ENCODE peak calls at places on chromosomes 13 and 19, in six cellular contexts. One of them, this sample, is unnamed.

GRCh38 chr13:36028359-36028758 is 102.8 kb downstream of the DCLK1 start:
- DNase-seq in tibial nerve: no peak
- DNase-seq in GM13977: no peak
- DNase-seq in fibroblast of lung: peak
- DNase-seq in fibroblast of mammary gland: no peak
- DNase-seq in mesothelial cell of epicardium: no peak
- DNase-seq in this sample: no peak

GRCh38 chr13:24161010-24161775 is 673 bp downstream of the SPATA13 start:
- DNase-seq in mesothelial cell of epicardium: peak
- DNase-seq in tibial nerve: no peak
- DNase-seq in fibroblast of lung: peak
- DNase-seq in GM13977: peak
- DNase-seq in fibroblast of mammary gland: no peak
- DNase-seq in this sample: peak

GRCh38 chr19:50898018-50898417 is 13.2 kb downstream of the KLK4 start:
- DNase-seq in GM13977: no peak
- DNase-seq in mesothelial cell of epicardium: no peak
- DNase-seq in fibroblast of lung: no peak
- DNase-seq in fibroblast of mammary gland: no peak
- DNase-seq in tibial nerve: no peak
- DNase-seq in this sample: no peak

GRCh38 chr13:28179974-28180373 is 41.6 kb downstream of the PAN3 start:
- DNase-seq in GM13977: no peak
- DNase-seq in fibroblast of lung: no peak
- DNase-seq in mesothelial cell of epicardium: no peak
- DNase-seq in fibroblast of mammary gland: peak
- DNase-seq in tibial nerve: no peak
- DNase-seq in this sample: no peak

GRCh38 chr19:4295972-4296771 is 6.0 kb downstream of the TMIGD2 start:
- DNase-seq in mesothelial cell of epicardium: no peak
- DNase-seq in fibroblast of lung: peak
- DNase-seq in fibroblast of mammary gland: no peak
- DNase-seq in GM13977: no peak
- DNase-seq in tibial nerve: no peak
- DNase-seq in this sample: no peak

GRCh38 chr19:39379865-39380399 is 11.0 kb downstream of the PAF1 start:
- DNase-seq in fibroblast of lung: no peak
- DNase-seq in GM13977: no peak
- DNase-seq in tibial nerve: no peak
- DNase-seq in mesothelial cell of epicardium: no peak
- DNase-seq in fibroblast of mammary gland: no peak
- DNase-seq in this sample: no peak

GRCh38 chr13:73891805-73892204 is 242.4 kb downstream of the KLF12 start:
- DNase-seq in mesothelial cell of epicardium: no peak
- DNase-seq in fibroblast of lung: no peak
- DNase-seq in GM13977: no peak
- DNase-seq in fibroblast of mammary gland: no peak
- DNase-seq in tibial nerve: no peak
- DNase-seq in this sample: no peak

GRCh38 chr19:58563034-58563573 is 4.7 kb upstream of the UBE2M start:
- DNase-seq in GM13977: peak
- DNase-seq in tibial nerve: no peak
- DNase-seq in fibroblast of lung: no peak
- DNase-seq in mesothelial cell of epicardium: no peak
- DNase-seq in fibroblast of mammary gland: no peak
- DNase-seq in this sample: peak

GRCh38 chr13:43484432-43485225 is 302.1 kb downstream of the ENOX1 start:
- DNase-seq in GM13977: no peak
- DNase-seq in mesothelial cell of epicardium: no peak
- DNase-seq in fibroblast of lung: no peak
- DNase-seq in fibroblast of mammary gland: peak
- DNase-seq in tibial nerve: peak
- DNase-seq in this sample: no peak

GRCh38 chr13:35086667-35087066 is 144.6 kb downstream of the NBEA start:
- DNase-seq in GM13977: no peak
- DNase-seq in tibial nerve: no peak
- DNase-seq in fibroblast of lung: peak
- DNase-seq in fibroblast of mammary gland: peak
- DNase-seq in mesothelial cell of epicardium: no peak
- DNase-seq in this sample: no peak

GRCh38 chr19:34201133-34201532 is 28.8 kb downstream of the LSM14A start:
- DNase-seq in GM13977: no peak
- DNase-seq in fibroblast of lung: no peak
- DNase-seq in tibial nerve: no peak
- DNase-seq in fibroblast of mammary gland: no peak
- DNase-seq in mesothelial cell of epicardium: no peak
- DNase-seq in this sample: no peak

GRCh38 chr19:604355-604754 is 14.7 kb downstream of the HCN2 start:
- DNase-seq in tibial nerve: no peak
- DNase-seq in mesothelial cell of epicardium: no peak
- DNase-seq in fibroblast of mammary gland: no peak
- DNase-seq in GM13977: no peak
- DNase-seq in fibroblast of lung: no peak
- DNase-seq in this sample: peak

GRCh38 chr19:45800009-45800553 is 7.4 kb upstream of the DMWD start:
- DNase-seq in GM13977: no peak
- DNase-seq in fibroblast of mammary gland: peak
- DNase-seq in fibroblast of lung: peak
- DNase-seq in tibial nerve: no peak
- DNase-seq in mesothelial cell of epicardium: no peak
- DNase-seq in this sample: no peak

GRCh38 chr19:43723588-43723987 is 7.7 kb downstream of the IRGC start:
- DNase-seq in mesothelial cell of epicardium: no peak
- DNase-seq in fibroblast of mammary gland: peak
- DNase-seq in fibroblast of lung: no peak
- DNase-seq in GM13977: no peak
- DNase-seq in tibial nerve: no peak
- DNase-seq in this sample: no peak

GRCh38 chr13:110113284-110113764 is 193.6 kb downstream of the COL4A1 start:
- DNase-seq in fibroblast of lung: peak
- DNase-seq in tibial nerve: no peak
- DNase-seq in fibroblast of mammary gland: peak
- DNase-seq in GM13977: no peak
- DNase-seq in mesothelial cell of epicardium: no peak
- DNase-seq in this sample: no peak

GRCh38 chr13:23928985-23929384 is 31.7 kb upstream of the C1QTNF9B start:
- DNase-seq in mesothelial cell of epicardium: no peak
- DNase-seq in fibroblast of lung: peak
- DNase-seq in GM13977: no peak
- DNase-seq in tibial nerve: no peak
- DNase-seq in fibroblast of mammary gland: peak
- DNase-seq in this sample: no peak

GRCh38 chr19:16894080-16894479 is 5.3 kb downstream of the F2RL3 start:
- DNase-seq in GM13977: no peak
- DNase-seq in mesothelial cell of epicardium: no peak
- DNase-seq in fibroblast of lung: no peak
- DNase-seq in tibial nerve: no peak
- DNase-seq in fibroblast of mammary gland: no peak
- DNase-seq in this sample: no peak

DNA sequence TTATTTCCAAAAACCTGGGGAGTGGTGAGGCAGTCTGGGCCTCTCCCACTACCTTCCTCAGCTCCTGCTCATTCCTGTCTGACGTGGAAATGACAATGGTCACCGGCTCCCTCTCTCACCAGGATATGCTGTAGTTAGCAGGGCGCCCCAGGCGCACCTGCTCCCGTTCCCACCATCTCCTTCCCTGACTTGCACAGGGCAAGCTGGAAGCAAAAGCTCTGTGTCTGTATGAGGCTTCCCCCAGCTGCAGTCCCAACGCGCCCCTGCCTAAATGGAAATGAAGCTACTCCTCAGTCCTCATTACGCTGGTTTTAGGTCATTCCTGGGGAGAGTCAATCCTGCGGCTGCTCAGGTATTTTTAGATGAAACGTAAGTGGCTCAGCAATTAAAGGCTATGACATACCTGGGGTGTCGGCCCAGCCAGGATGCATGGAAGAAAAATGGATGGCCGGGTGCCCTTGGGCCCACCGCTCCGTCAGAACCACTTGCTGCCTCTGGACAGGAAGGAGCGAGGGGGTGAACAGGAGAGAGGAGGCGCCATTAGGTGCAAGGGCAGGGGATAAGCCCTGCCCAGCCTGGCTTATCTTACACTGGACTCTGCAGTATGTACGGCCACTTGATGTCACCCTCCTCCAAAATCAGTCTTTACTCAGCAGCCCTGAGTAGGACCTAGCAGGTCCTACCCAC is 32.4 kb downstream of the DHRS12 start:
- DNase-seq in fibroblast of mammary gland: no peak
- DNase-seq in fibroblast of lung: no peak
- DNase-seq in mesothelial cell of epicardium: no peak
- DNase-seq in tibial nerve: no peak
- DNase-seq in GM13977: no peak
- DNase-seq in this sample: no peak
- TF ChIP-seq CTCF in fibroblast of mammary gland: no peak
- TF ChIP-seq CTCF in fibroblast of lung: no peak
- TF ChIP-seq CTCF in mesothelial cell of epicardium: no peak
- TF ChIP-seq CTCF in tibial nerve: no peak
- TF ChIP-seq CTCF in GM13977: no peak
- TF ChIP-seq CTCF in this sample: no peak

GRCh38 chr19:1825909-1826556 is 14.0 kb upstream of the ATP8B3 start:
- DNase-seq in GM13977: peak
- DNase-seq in fibroblast of lung: peak
- DNase-seq in fibroblast of mammary gland: peak
- DNase-seq in tibial nerve: peak
- DNase-seq in mesothelial cell of epicardium: peak
- DNase-seq in this sample: peak
- TF ChIP-seq CTCF in GM13977: peak
- TF ChIP-seq CTCF in fibroblast of lung: peak
- TF ChIP-seq CTCF in fibroblast of mammary gland: peak
- TF ChIP-seq CTCF in tibial nerve: peak
- TF ChIP-seq CTCF in mesothelial cell of epicardium: peak
- TF ChIP-seq CTCF in this sample: peak

DNA sequence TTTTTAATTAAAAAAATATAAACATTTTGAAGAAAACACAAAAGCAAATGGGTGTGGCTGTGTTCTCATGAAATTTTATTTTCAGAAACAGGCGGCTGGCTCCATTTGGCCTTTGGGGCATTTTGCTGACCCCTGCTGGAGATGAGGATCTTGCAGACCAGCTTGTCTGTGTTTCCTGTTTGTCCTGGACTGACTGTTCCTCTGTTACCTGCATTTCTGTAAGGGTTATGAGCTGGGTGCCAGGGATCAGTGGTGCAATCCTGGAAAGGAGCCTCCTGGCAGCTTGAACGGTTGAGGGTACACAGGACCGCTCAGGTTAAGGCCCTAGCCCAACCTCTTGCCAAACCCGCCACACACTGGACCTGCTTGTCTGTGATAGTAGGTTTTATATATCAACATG is 49.9 kb downstream of the ZNF787 start:
- DNase-seq in tibial nerve: no peak
- DNase-seq in mesothelial cell of epicardium: no peak
- DNase-seq in fibroblast of mammary gland: no peak
- DNase-seq in GM13977: no peak
- DNase-seq in fibroblast of lung: no peak
- DNase-seq in this sample: peak
- TF ChIP-seq CTCF in tibial nerve: no peak
- TF ChIP-seq CTCF in mesothelial cell of epicardium: no peak
- TF ChIP-seq CTCF in fibroblast of mammary gland: peak
- TF ChIP-seq CTCF in GM13977: peak
- TF ChIP-seq CTCF in fibroblast of lung: no peak
- TF ChIP-seq CTCF in this sample: no peak

GRCh38 chr13:26656919-26657318 is 99.4 kb downstream of the WASF3 start:
- DNase-seq in tibial nerve: no peak
- DNase-seq in GM13977: no peak
- DNase-seq in mesothelial cell of epicardium: no peak
- DNase-seq in fibroblast of mammary gland: peak
- DNase-seq in fibroblast of lung: peak
- DNase-seq in this sample: no peak
- TF ChIP-seq CTCF in tibial nerve: no peak
- TF ChIP-seq CTCF in GM13977: no peak
- TF ChIP-seq CTCF in mesothelial cell of epicardium: no peak
- TF ChIP-seq CTCF in fibroblast of mammary gland: peak
- TF ChIP-seq CTCF in fibroblast of lung: peak
- TF ChIP-seq CTCF in this sample: no peak

DNA sequence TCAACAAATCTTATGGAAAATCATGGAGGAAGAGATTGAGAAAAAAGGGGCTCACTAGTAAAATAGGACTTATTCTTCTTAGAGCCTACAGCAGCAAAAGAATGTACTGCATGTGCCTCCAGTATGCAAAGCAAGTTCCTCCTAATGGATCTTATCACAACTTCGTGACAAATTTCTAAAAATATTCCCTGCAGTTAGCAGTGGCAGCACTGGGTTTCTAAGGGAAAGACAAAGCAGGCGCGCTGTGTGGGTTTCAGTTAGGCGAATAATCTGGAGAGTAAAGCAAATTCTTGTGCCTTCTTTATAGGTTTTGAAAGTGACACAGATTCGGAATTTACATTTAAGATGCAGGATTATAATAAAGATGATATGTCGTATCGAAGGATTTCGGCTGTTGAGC is 167.9 kb downstream of the LMO7 start:
- DNase-seq in mesothelial cell of epicardium: no peak
- DNase-seq in fibroblast of mammary gland: no peak
- DNase-seq in tibial nerve: no peak
- DNase-seq in GM13977: no peak
- DNase-seq in fibroblast of lung: no peak
- DNase-seq in this sample: no peak
- TF ChIP-seq CTCF in mesothelial cell of epicardium: no peak
- TF ChIP-seq CTCF in fibroblast of mammary gland: no peak
- TF ChIP-seq CTCF in tibial nerve: no peak
- TF ChIP-seq CTCF in GM13977: no peak
- TF ChIP-seq CTCF in fibroblast of lung: no peak
- TF ChIP-seq CTCF in this sample: no peak

DNA sequence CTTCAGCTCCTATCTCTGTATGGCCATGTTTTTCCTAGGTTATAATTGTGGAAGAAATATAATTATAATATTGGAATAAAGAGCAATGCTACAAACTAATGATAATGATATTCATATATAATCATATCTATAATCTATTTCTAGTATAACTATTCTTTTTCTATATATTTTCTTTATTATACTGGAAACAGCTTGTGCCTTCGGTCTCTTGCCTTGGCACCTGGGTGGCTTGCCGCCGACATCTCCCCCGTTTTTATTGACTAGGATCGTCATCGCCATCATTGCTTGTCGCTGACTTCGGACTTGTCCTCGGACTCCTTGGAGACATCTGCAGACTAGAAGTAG is 24.2 kb downstream of the ZNF763 start:
- DNase-seq in fibroblast of mammary gland: no peak
- DNase-seq in fibroblast of lung: no peak
- DNase-seq in tibial nerve: no peak
- DNase-seq in GM13977: no peak
- DNase-seq in mesothelial cell of epicardium: no peak
- DNase-seq in this sample: no peak
- TF ChIP-seq CTCF in fibroblast of mammary gland: no peak
- TF ChIP-seq CTCF in fibroblast of lung: no peak
- TF ChIP-seq CTCF in tibial nerve: no peak
- TF ChIP-seq CTCF in GM13977: no peak
- TF ChIP-seq CTCF in mesothelial cell of epicardium: no peak
- TF ChIP-seq CTCF in this sample: no peak